ENCODE peak calls at places on chromosome 20, in seven cellular contexts. W, U, V, P, I, F and X are unnamed samples.

GRCh38 chr20:13877789-13878188 is 93.0 kb downstream of the NDUFAF5 start:
- DNase-seq in W (no peak), U (no peak), V (no peak), P (no peak), I (no peak), F (no peak), X (no peak)

GRCh38 chr20:2742431-2742830 is 49.9 kb downstream of the EBF4 start:
- DNase-seq in W (no peak), U (no peak), V (no peak), P (no peak), I (no peak), F (no peak), X (no peak)

GRCh38 chr20:17644451-17644850 is 37.6 kb downstream of the RRBP1 start:
- DNase-seq in W (no peak), U (peak; percentile 37), V (no peak), P (peak; percentile 57), I (no peak), F (no peak), X (no peak)

GRCh38 chr20:61951695-61952533 is 113.8 kb downstream of the TAF4 start:
- DNase-seq in W (no peak), U (no peak), V (peak; percentile 52), P (no peak), I (no peak), F (peak; percentile 56), X (no peak)

GRCh38 chr20:53517146-53517545 is 76.5 kb downstream of the ZNF217 start:
- DNase-seq in W (no peak), U (peak; percentile 52), V (no peak), P (no peak), I (no peak), F (peak; percentile 75), X (no peak)

GRCh38 chr20:45066372-45066771 is 34.6 kb downstream of the KCNS1 start:
- DNase-seq in W (no peak), U (no peak), V (no peak), P (no peak), I (no peak), F (no peak), X (no peak)

GRCh38 chr20:1291191-1291741 is 25.2 kb downstream of the SNPH start:
- DNase-seq in W (no peak), U (no peak), V (peak; percentile 8), P (no peak), I (no peak), F (no peak), X (no peak)

GRCh38 chr20:51563141-51563596 is 20.6 kb upstream of the NFATC2 start:
- DNase-seq in W (no peak), U (no peak), V (no peak), P (no peak), I (no peak), F (no peak), X (no peak)

GRCh38 chr20:6576721-6577120 is 190.8 kb upstream of the BMP2 start:
- DNase-seq in W (no peak), U (no peak), V (no peak), P (no peak), I (no peak), F (no peak), X (no peak)

GRCh38 chr20:46751856-46752255 is 42.4 kb downstream of the SLC2A10 start:
- DNase-seq in W (no peak), U (no peak), V (no peak), P (no peak), I (no peak), F (no peak), X (no peak)

GRCh38 chr20:3797226-3797545 is 1.1 kb downstream of the CDC25B start:
- DNase-seq in W (no peak), U (no peak), V (no peak), P (no peak), I (no peak), F (no peak), X (no peak)

GRCh38 chr20:61924211-61924857 is 141.3 kb downstream of the TAF4 start:
- DNase-seq in W (no peak), U (no peak), V (peak; percentile 30), P (no peak), I (no peak), F (no peak), X (no peak)

GRCh38 chr20:1951436-1952115 is 42.3 kb downstream of the PDYN start:
- DNase-seq in W (no peak), U (no peak), V (no peak), P (no peak), I (no peak), F (peak; percentile 31), X (no peak)

GRCh38 chr20:13395232-13395631 is 174.2 kb downstream of the ISM1 start:
- DNase-seq in W (no peak), U (no peak), V (no peak), P (no peak), I (no peak), F (no peak), X (no peak)

GRCh38 chr20:33947709-33948295 is 45.9 kb upstream of the RALY start:
- DNase-seq in W (peak; percentile 48), U (peak; percentile 21), V (no peak), P (no peak), I (peak; percentile 50), F (no peak), X (peak; percentile 15)

GRCh38 chr20:31569163-31570020 is 35.7 kb upstream of the ID1 start:
- DNase-seq in W (peak; percentile 54), U (peak; percentile 85), V (peak; percentile 77), P (no peak), I (peak; percentile 61), F (peak; percentile 93), X (peak; percentile 53)

GRCh38 chr20:10551732-10552724 is 116.9 kb downstream of the SLX4IP start:
- DNase-seq in W (no peak), U (no peak), V (no peak), P (no peak), I (no peak), F (no peak), X (no peak)

GRCh38 chr20:53331151-53331973 is 262.3 kb downstream of the ZNF217 start:
- DNase-seq in W (no peak), U (no peak), V (no peak), P (no peak), I (no peak), F (no peak), X (no peak)

GRCh38 chr20:25584905-25585704 is at the start of gene NINL:
- DNase-seq in W (peak; percentile 45), U (peak; percentile 51), V (peak; percentile 70), P (peak; percentile 74), I (peak; percentile 64), F (peak; percentile 87), X (peak; percentile 77)

GRCh38 chr20:11845311-11845710 is 72.4 kb upstream of the BTBD3 start:
- DNase-seq in W (no peak), U (no peak), V (no peak), P (no peak), I (no peak), F (no peak), X (no peak)

GRCh38 chr20:63322146-63322922 is 29.3 kb downstream of the COL20A1 start:
- DNase-seq in W (no peak), U (no peak), V (peak; percentile 50), P (peak; percentile 38), I (no peak), F (peak; percentile 76), X (no peak)

GRCh38 chr20:48626226-48626937 is 201.4 kb downstream of the PREX1 start:
- DNase-seq in W (peak; percentile 54), U (no peak), V (no peak), P (peak; percentile 53), I (no peak), F (no peak), X (no peak)